ENCODE peak calls at places on chromosomes 3 and 15, in nine cellular contexts. S is body of pancreas; E is BE2C; V is uterus; I is A549; W is stomach; F is thoracic aorta; H is PC-3; C is CD8-positive, alpha-beta memory T cell. K is an unnamed sample. For H3K9me3, the result is how much of the 10 kb centered on the place peaks cover.

GRCh38 chr3:172750069-172750367 is 508 bp upstream of the ECT2 start:
- DNase-seq in H (no peak), S (no peak), F (no peak), E (no peak), V (no peak), C (peak), W (no peak), I (no peak), K (no peak)

GRCh38 chr15:29870495-29871151 is 48.4 kb upstream of the TJP1 start:
- DNase-seq in E (peak), F (no peak), W (no peak), S (peak), I (no peak), V (peak), H (no peak), C (no peak), K (no peak)

GRCh38 chr3:111668912-111669488 is 73.9 kb upstream of the ZBED2 start:
- DNase-seq in W (no peak), F (no peak), H (peak), V (no peak), I (peak), E (no peak), S (no peak), C (no peak), K (no peak)

GRCh38 chr3:188673509-188674239 is 498.1 kb upstream of the TPRG1 start:
- DNase-seq in W (no peak), C (no peak), I (peak), H (peak), V (no peak), E (no peak), F (no peak), S (no peak), K (no peak)

GRCh38 chr3:11159421-11159904 is 5.2 kb downstream of the HRH1 start:
- DNase-seq in W (no peak), I (no peak), V (peak), F (no peak), C (no peak), S (no peak), E (no peak), H (peak), K (no peak)

GRCh38 chr3:88795502-88795901 is 311.9 kb upstream of the EPHA3 start:
- DNase-seq in H (no peak), I (no peak), W (no peak), V (no peak), C (no peak), F (no peak), E (no peak), S (no peak), K (no peak)

GRCh38 chr15:99628374-99629001 is 62.7 kb downstream of the MEF2A start:
- DNase-seq in V (no peak), I (peak), H (no peak), S (no peak), W (no peak), F (no peak), E (no peak), C (no peak), K (no peak)

GRCh38 chr3:69121950-69122349 is 445 bp downstream of the LMOD3 start:
- DNase-seq in H (no peak), F (no peak), V (no peak), W (no peak), I (no peak), E (no peak), C (no peak), S (no peak), K (no peak)

GRCh38 chr3:115581347-115582135 is 41.8 kb upstream of the GAP43 start:
- DNase-seq in F (no peak), S (no peak), H (peak), I (no peak), W (no peak), C (no peak), V (no peak), E (peak), K (no peak)

GRCh38 chr3:1002010-1002409 is 90.8 kb upstream of the CNTN6 start:
- DNase-seq in W (no peak), C (no peak), F (no peak), I (no peak), S (no peak), E (no peak), V (no peak), H (no peak), K (no peak)
- H3K9me3 ChIP-seq in W (under half), C (under half), F (under half), I (under half), S (under half), E (under half), V (under half), H (under half), K (under half)

GRCh38 chr3:131447349-131447748 is 55.4 kb downstream of the MRPL3 start:
- DNase-seq in W (no peak), I (no peak), F (no peak), H (no peak), S (no peak), E (no peak), C (no peak), V (no peak), K (no peak)
- H3K9me3 ChIP-seq in W (under half), I (under half), F (under half), H (under half), S (under half), E (under half), C (under half), V (under half), K (under half)

GRCh38 chr15:90423920-90424319 is 35.9 kb downstream of the IQGAP1 start:
- DNase-seq in I (no peak), E (no peak), V (no peak), W (no peak), H (no peak), C (no peak), F (no peak), S (no peak), K (no peak)
- H3K9me3 ChIP-seq in I (under half), E (under half), V (under half), W (under half), H (under half), C (under half), F (under half), S (under half), K (under half)

GRCh38 chr3:149830902-149831301 is 17.9 kb downstream of the RNF13 start:
- DNase-seq in H (no peak), W (no peak), E (no peak), I (peak), V (no peak), C (no peak), S (no peak), F (no peak), K (no peak)

GRCh38 chr3:149833241-149833640 is 20.2 kb downstream of the RNF13 start:
- DNase-seq in V (no peak), H (no peak), I (no peak), F (no peak), S (no peak), E (no peak), W (no peak), C (no peak), K (no peak)

GRCh38 chr3:149828390-149828789 is 15.4 kb downstream of the RNF13 start:
- DNase-seq in C (no peak), F (no peak), H (no peak), I (no peak), W (no peak), E (no peak), S (no peak), V (no peak), K (no peak)

GRCh38 chr3:149831321-149831720 is 18.3 kb downstream of the RNF13 start:
- DNase-seq in E (no peak), S (no peak), H (no peak), I (no peak), F (no peak), C (no peak), V (no peak), W (no peak), K (no peak)

DNA sequence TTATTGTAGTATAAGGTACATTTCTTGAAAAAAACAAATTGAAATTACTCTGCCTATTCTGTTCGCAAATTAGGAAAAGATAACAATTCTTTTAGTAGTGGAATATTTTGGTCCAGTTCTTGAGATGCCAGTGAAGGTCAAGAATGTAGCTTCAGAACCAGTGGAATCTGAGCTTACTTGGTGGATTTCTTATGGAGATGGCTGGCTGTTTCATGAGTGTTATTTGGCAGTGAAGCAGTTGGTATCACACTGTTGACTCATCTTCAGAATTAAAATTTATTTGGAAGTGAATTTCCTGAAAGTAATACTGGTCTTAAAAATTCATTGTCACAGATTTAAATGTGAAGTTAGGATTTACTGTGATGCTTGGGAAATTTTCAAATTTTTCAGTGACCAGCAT is 19.1 kb downstream of the RNF13 start:
- DNase-seq in S (no peak), W (no peak), C (no peak), E (no peak), H (no peak), I (no peak), V (no peak), F (no peak), K (no peak)
- H3K9me3 ChIP-seq in S (under half), W (under half), C (under half), E (under half), H (under half), I (under half), V (under half), F (under half), K (under half)

K was measured in T-helper 17 cell.